ENCODE peak calls at places on chromosomes 2 and 18, in five cellular contexts. One of them, this sample, is unnamed.
A peak's percentile ranks its signal among the peaks of the same experiment; 100 is the strongest.

GRCh38 chr2:69086466-69086865 is 73.5 kb downstream of the ANTXR1 start:
- DNase-seq in GM23248: peak; percentile 54
- DNase-seq in PC-3: no peak
- DNase-seq in hepatocyte: no peak
- DNase-seq in OCI-LY7: no peak
- DNase-seq in this sample: no peak

GRCh38 chr18:45838302-45839070 is 13.0 kb downstream of the SIGLEC15 start:
- DNase-seq in GM23248: peak; percentile 58
- DNase-seq in PC-3: no peak
- DNase-seq in hepatocyte: no peak
- DNase-seq in OCI-LY7: no peak
- DNase-seq in this sample: no peak

GRCh38 chr2:63424329-63425078 is 163.8 kb downstream of the WDPCP start:
- DNase-seq in GM23248: peak; percentile 41
- DNase-seq in PC-3: peak; percentile 85
- DNase-seq in hepatocyte: peak; percentile 5
- DNase-seq in OCI-LY7: peak; percentile 72
- DNase-seq in this sample: peak; percentile 34

GRCh38 chr2:183070942-183071844 is 7.4 kb upstream of the DUSP19 start:
- DNase-seq in GM23248: peak; percentile 48
- DNase-seq in PC-3: no peak
- DNase-seq in hepatocyte: peak; percentile 71
- DNase-seq in OCI-LY7: no peak
- DNase-seq in this sample: peak; percentile 76

GRCh38 chr2:88159955-88160415 is 10.2 kb upstream of the THNSL2 start:
- DNase-seq in GM23248: peak; percentile 82
- DNase-seq in PC-3: peak; percentile 84
- DNase-seq in hepatocyte: peak; percentile 87
- DNase-seq in OCI-LY7: peak; percentile 72
- DNase-seq in this sample: peak; percentile 86

GRCh38 chr2:232779935-232780334 is 3.6 kb upstream of the KCNJ13 start:
- DNase-seq in GM23248: no peak
- DNase-seq in PC-3: no peak
- DNase-seq in hepatocyte: no peak
- DNase-seq in OCI-LY7: no peak
- DNase-seq in this sample: no peak

GRCh38 chr18:24195296-24196053 is 56.6 kb downstream of the CABYR start:
- DNase-seq in GM23248: no peak
- DNase-seq in PC-3: no peak
- DNase-seq in hepatocyte: peak; percentile 12
- DNase-seq in OCI-LY7: no peak
- DNase-seq in this sample: no peak

GRCh38 chr18:73164430-73164829 is 296.6 kb upstream of the NETO1 start:
- DNase-seq in GM23248: no peak
- DNase-seq in PC-3: no peak
- DNase-seq in hepatocyte: peak; percentile 23
- DNase-seq in OCI-LY7: no peak
- DNase-seq in this sample: no peak

GRCh38 chr2:177419274-177419673 is 26.7 kb downstream of the AGPS start:
- DNase-seq in GM23248: peak; percentile 65
- DNase-seq in PC-3: peak; percentile 28
- DNase-seq in hepatocyte: no peak
- DNase-seq in OCI-LY7: no peak
- DNase-seq in this sample: no peak

GRCh38 chr2:181778621-181779195 is 98.4 kb upstream of the NEUROD1 start:
- DNase-seq in GM23248: peak; percentile 15
- DNase-seq in PC-3: peak; percentile 40
- DNase-seq in hepatocyte: no peak
- DNase-seq in OCI-LY7: no peak
- DNase-seq in this sample: peak; percentile 31

GRCh38 chr18:58605027-58606020 is 23.6 kb downstream of the ALPK2 start:
- DNase-seq in GM23248: peak; percentile 65
- DNase-seq in PC-3: peak; percentile 79
- DNase-seq in hepatocyte: no peak
- DNase-seq in OCI-LY7: no peak
- DNase-seq in this sample: no peak

GRCh38 chr2:68740184-68740914 is 5.7 kb downstream of the ARHGAP25 start:
- DNase-seq in GM23248: no peak
- DNase-seq in PC-3: no peak
- DNase-seq in hepatocyte: no peak
- DNase-seq in OCI-LY7: no peak
- DNase-seq in this sample: no peak

GRCh38 chr2:1631292-1632005 is 112.9 kb downstream of the PXDN start:
- DNase-seq in GM23248: no peak
- DNase-seq in PC-3: no peak
- DNase-seq in hepatocyte: no peak
- DNase-seq in OCI-LY7: no peak
- DNase-seq in this sample: no peak

GRCh38 chr2:217952409-217952808 is 50.4 kb downstream of the TNS1 start:
- DNase-seq in GM23248: no peak
- DNase-seq in PC-3: no peak
- DNase-seq in hepatocyte: no peak
- DNase-seq in OCI-LY7: no peak
- DNase-seq in this sample: no peak

GRCh38 chr2:217954469-217954868 is 48.3 kb downstream of the TNS1 start:
- DNase-seq in GM23248: no peak
- DNase-seq in PC-3: no peak
- DNase-seq in hepatocyte: no peak
- DNase-seq in OCI-LY7: no peak
- DNase-seq in this sample: no peak

GRCh38 chr2:217953011-217953481 is 49.7 kb downstream of the TNS1 start:
- DNase-seq in GM23248: no peak
- DNase-seq in PC-3: no peak
- DNase-seq in hepatocyte: no peak
- DNase-seq in OCI-LY7: no peak
- DNase-seq in this sample: no peak

GRCh38 chr2:217954051-217954450 is 48.7 kb downstream of the TNS1 start:
- DNase-seq in GM23248: no peak
- DNase-seq in PC-3: no peak
- DNase-seq in hepatocyte: no peak
- DNase-seq in OCI-LY7: no peak
- DNase-seq in this sample: no peak

DNA sequence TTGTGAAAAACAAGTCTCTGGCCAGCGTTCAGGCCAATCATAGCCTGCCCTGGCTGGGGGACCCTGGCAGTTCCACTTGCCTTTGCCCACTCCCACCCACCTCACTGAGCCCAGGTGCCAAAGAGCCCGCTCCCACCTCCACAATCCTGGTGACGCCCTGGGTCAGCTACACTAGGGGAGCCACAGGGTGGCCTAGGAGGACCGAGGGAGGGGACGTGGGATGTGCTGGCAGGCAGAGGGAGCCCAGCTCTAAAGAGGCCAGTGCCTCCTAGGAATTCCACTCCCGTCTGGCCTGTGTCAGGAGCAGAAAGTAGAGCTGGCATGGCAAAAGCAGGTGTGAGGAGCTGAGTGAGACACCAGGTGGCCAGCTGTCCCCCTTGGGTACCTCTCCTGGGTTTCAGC is 49.3 kb downstream of the TNS1 start:
- DNase-seq in GM23248: no peak
- DNase-seq in PC-3: no peak
- DNase-seq in hepatocyte: no peak
- DNase-seq in OCI-LY7: no peak
- DNase-seq in this sample: no peak
- TF ChIP-seq EZH2phosphoT487 in GM23248: no peak
- TF ChIP-seq EZH2phosphoT487 in PC-3: no peak
- TF ChIP-seq EZH2phosphoT487 in hepatocyte: no peak
- TF ChIP-seq EZH2phosphoT487 in OCI-LY7: no peak
- TF ChIP-seq EZH2phosphoT487 in this sample: no peak

GRCh38 chr2:122980672-122981071 is 1044.4 kb upstream of the CNTNAP5 start:
- DNase-seq in GM23248: no peak
- DNase-seq in PC-3: peak; percentile 57
- DNase-seq in hepatocyte: no peak
- DNase-seq in OCI-LY7: no peak
- DNase-seq in this sample: no peak
- TF ChIP-seq EZH2phosphoT487 in GM23248: no peak
- TF ChIP-seq EZH2phosphoT487 in PC-3: no peak
- TF ChIP-seq EZH2phosphoT487 in hepatocyte: no peak
- TF ChIP-seq EZH2phosphoT487 in OCI-LY7: no peak
- TF ChIP-seq EZH2phosphoT487 in this sample: no peak

GRCh38 chr2:144086965-144087364 is 433.0 kb downstream of the ZEB2 start:
- DNase-seq in GM23248: peak; percentile 59
- DNase-seq in PC-3: peak; percentile 68
- DNase-seq in hepatocyte: no peak
- DNase-seq in OCI-LY7: no peak
- DNase-seq in this sample: no peak
- TF ChIP-seq EZH2phosphoT487 in GM23248: no peak
- TF ChIP-seq EZH2phosphoT487 in PC-3: no peak
- TF ChIP-seq EZH2phosphoT487 in hepatocyte: no peak
- TF ChIP-seq EZH2phosphoT487 in OCI-LY7: no peak
- TF ChIP-seq EZH2phosphoT487 in this sample: no peak

DNA sequence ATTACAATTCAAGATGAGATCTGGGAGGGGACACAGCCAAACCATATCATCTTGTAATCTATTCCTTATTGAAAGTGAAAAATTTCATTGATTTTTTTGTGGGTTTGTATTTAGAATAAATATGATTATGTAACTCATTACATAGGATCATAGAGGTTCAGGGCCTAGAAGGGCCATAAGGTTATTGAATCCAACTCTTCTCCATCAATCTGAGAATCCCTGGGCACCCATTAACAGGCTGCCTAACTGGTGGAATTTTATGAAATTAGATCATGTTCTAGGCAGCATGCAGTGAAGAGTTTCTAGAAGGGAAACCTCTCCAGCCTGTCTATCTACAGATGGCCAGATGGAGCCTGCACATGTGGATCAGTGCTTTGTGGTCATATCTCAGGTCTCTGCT is 6.3 kb upstream of the APOB start:
- DNase-seq in GM23248: no peak
- DNase-seq in PC-3: no peak
- DNase-seq in hepatocyte: no peak
- DNase-seq in OCI-LY7: no peak
- DNase-seq in this sample: no peak
- TF ChIP-seq EZH2phosphoT487 in GM23248: no peak
- TF ChIP-seq EZH2phosphoT487 in PC-3: no peak
- TF ChIP-seq EZH2phosphoT487 in hepatocyte: no peak
- TF ChIP-seq EZH2phosphoT487 in OCI-LY7: no peak
- TF ChIP-seq EZH2phosphoT487 in this sample: no peak

DNA sequence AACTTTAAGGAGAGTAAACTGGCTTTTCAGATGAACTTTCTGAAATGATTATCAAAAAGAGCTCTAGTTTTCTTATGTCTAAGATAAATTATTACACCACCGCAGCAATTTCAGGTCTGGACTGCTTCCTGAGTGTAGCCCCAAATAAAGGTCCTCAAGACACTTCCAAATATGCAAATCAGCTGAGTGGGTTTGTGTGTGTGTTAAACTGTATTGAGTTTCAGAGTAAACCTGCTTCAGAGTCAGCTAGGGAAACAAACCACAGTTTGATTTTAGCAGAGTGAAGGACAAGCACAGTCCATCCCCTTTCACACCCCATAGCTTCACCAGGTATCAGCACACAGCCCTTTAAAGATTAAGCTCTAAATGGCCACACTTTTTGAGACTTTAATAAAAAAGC is 168.7 kb downstream of the NRXN1 start:
- DNase-seq in GM23248: no peak
- DNase-seq in PC-3: no peak
- DNase-seq in hepatocyte: no peak
- DNase-seq in OCI-LY7: peak; percentile 57
- DNase-seq in this sample: no peak
- TF ChIP-seq EZH2phosphoT487 in GM23248: no peak
- TF ChIP-seq EZH2phosphoT487 in PC-3: no peak
- TF ChIP-seq EZH2phosphoT487 in hepatocyte: no peak
- TF ChIP-seq EZH2phosphoT487 in OCI-LY7: no peak
- TF ChIP-seq EZH2phosphoT487 in this sample: no peak

GRCh38 chr2:98444436-98445166 is at the start of gene INPP4A:
- DNase-seq in GM23248: peak; percentile 83
- DNase-seq in PC-3: peak; percentile 80
- DNase-seq in hepatocyte: peak; percentile 89
- DNase-seq in OCI-LY7: peak; percentile 85
- DNase-seq in this sample: peak; percentile 94
- TF ChIP-seq EZH2phosphoT487 in GM23248: no peak
- TF ChIP-seq EZH2phosphoT487 in PC-3: no peak
- TF ChIP-seq EZH2phosphoT487 in hepatocyte: no peak
- TF ChIP-seq EZH2phosphoT487 in OCI-LY7: no peak
- TF ChIP-seq EZH2phosphoT487 in this sample: no peak

DNA sequence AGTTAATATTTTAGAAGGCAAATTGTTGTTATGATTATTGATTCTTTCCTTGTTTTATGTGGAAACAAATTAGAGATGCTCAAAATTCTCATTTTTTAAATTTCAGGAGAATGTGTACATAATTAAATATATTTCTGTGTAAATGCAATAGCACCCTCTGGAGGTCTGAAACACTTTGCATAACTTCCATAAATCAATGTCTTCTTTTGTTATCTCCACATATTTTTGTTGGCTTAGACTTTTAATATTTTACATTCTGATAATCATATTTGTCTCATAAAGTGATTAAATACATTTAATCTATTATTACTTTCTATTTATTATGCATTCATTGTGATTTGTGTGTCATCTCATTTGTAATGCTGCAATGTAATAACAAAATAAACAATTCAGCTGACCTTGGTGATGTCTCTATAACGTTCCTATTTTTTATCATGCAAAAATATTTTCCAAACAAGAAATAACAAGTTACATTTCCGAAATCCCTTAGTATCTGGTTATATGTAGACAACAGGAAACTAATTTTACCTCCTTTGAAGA is 201.8 kb upstream of the GALNT5 start:
- DNase-seq in GM23248: peak; percentile 54
- DNase-seq in PC-3: peak; percentile 58
- DNase-seq in hepatocyte: peak; percentile 46
- DNase-seq in OCI-LY7: peak; percentile 3
- DNase-seq in this sample: no peak
- TF ChIP-seq EZH2phosphoT487 in GM23248: no peak
- TF ChIP-seq EZH2phosphoT487 in PC-3: no peak
- TF ChIP-seq EZH2phosphoT487 in hepatocyte: no peak
- TF ChIP-seq EZH2phosphoT487 in OCI-LY7: no peak
- TF ChIP-seq EZH2phosphoT487 in this sample: no peak

GRCh38 chr2:45964945-45965344 is 313.5 kb downstream of the PRKCE start:
- DNase-seq in GM23248: no peak
- DNase-seq in PC-3: no peak
- DNase-seq in hepatocyte: no peak
- DNase-seq in OCI-LY7: no peak
- DNase-seq in this sample: no peak

GRCh38 chr2:45962522-45962921 is 311.0 kb downstream of the PRKCE start:
- DNase-seq in GM23248: peak; percentile 95
- DNase-seq in PC-3: peak; percentile 90
- DNase-seq in hepatocyte: peak; percentile 60
- DNase-seq in OCI-LY7: no peak
- DNase-seq in this sample: no peak

GRCh38 chr2:45964226-45964841 is 312.9 kb downstream of the PRKCE start:
- DNase-seq in GM23248: peak; percentile 96
- DNase-seq in PC-3: peak; percentile 100
- DNase-seq in hepatocyte: peak; percentile 58
- DNase-seq in OCI-LY7: no peak
- DNase-seq in this sample: no peak

GRCh38 chr2:45965841-45966498 is 314.5 kb downstream of the PRKCE start:
- DNase-seq in GM23248: no peak
- DNase-seq in PC-3: no peak
- DNase-seq in hepatocyte: no peak
- DNase-seq in OCI-LY7: no peak
- DNase-seq in this sample: no peak

GRCh38 chr2:45963816-45964215 is 312.3 kb downstream of the PRKCE start:
- DNase-seq in GM23248: no peak
- DNase-seq in PC-3: no peak
- DNase-seq in hepatocyte: no peak
- DNase-seq in OCI-LY7: no peak
- DNase-seq in this sample: no peak
- TF ChIP-seq EZH2phosphoT487 in GM23248: no peak
- TF ChIP-seq EZH2phosphoT487 in PC-3: no peak
- TF ChIP-seq EZH2phosphoT487 in hepatocyte: no peak
- TF ChIP-seq EZH2phosphoT487 in OCI-LY7: no peak
- TF ChIP-seq EZH2phosphoT487 in this sample: no peak

This sample was measured in neural progenitor cell.